ENCODE peak calls at places on chromosomes 16 and 17, in four cellular contexts. One of them, this sample, is unnamed.

GRCh38 chr17:40284085-40284713 is 3.5 kb upstream of the CDC6 start:
- DNase-seq in HEK293T: no peak
- DNase-seq in GM12878: no peak
- DNase-seq in HepG2: no peak
- DNase-seq in this sample: no peak

GRCh38 chr17:74429604-74430384 is 2.1 kb upstream of the GPRC5C start:
- DNase-seq in HEK293T: no peak
- DNase-seq in GM12878: no peak
- DNase-seq in HepG2: peak
- DNase-seq in this sample: no peak

GRCh38 chr17:56499799-56500388 is 93.6 kb upstream of the NOG start:
- DNase-seq in HEK293T: peak
- DNase-seq in GM12878: no peak
- DNase-seq in HepG2: peak
- DNase-seq in this sample: peak

GRCh38 chr16:85945424-85945751 is 46.4 kb downstream of the IRF8 start:
- DNase-seq in HEK293T: no peak
- DNase-seq in GM12878: no peak
- DNase-seq in HepG2: no peak
- DNase-seq in this sample: no peak

GRCh38 chr17:67992541-67993152 is 3.6 kb downstream of the C17orf58 start:
- DNase-seq in HEK293T: no peak
- DNase-seq in GM12878: no peak
- DNase-seq in HepG2: no peak
- DNase-seq in this sample: no peak

GRCh38 chr16:68800257-68800875 is 43.0 kb upstream of the TANGO6 start:
- DNase-seq in HEK293T: peak
- DNase-seq in GM12878: peak
- DNase-seq in HepG2: peak
- DNase-seq in this sample: peak

GRCh38 chr16:14077918-14078317 is 6.8 kb downstream of the MRTFB start:
- DNase-seq in HEK293T: no peak
- DNase-seq in GM12878: no peak
- DNase-seq in HepG2: no peak
- DNase-seq in this sample: no peak

GRCh38 chr16:3004781-3005284 is 7.9 kb upstream of the CLDN9 start:
- DNase-seq in HEK293T: no peak
- DNase-seq in GM12878: no peak
- DNase-seq in HepG2: peak
- DNase-seq in this sample: no peak

GRCh38 chr16:74291577-74292208 is 4.9 kb upstream of the PSMD7 start:
- DNase-seq in HEK293T: no peak
- DNase-seq in GM12878: no peak
- DNase-seq in HepG2: no peak
- DNase-seq in this sample: no peak

GRCh38 chr17:4501295-4501949 is 2.7 kb downstream of the SPNS2 start:
- DNase-seq in HEK293T: no peak
- DNase-seq in GM12878: no peak
- DNase-seq in HepG2: no peak
- DNase-seq in this sample: no peak

GRCh38 chr16:31382485-31383161 is 10.5 kb upstream of the ITGAD start:
- DNase-seq in HEK293T: peak
- DNase-seq in GM12878: no peak
- DNase-seq in HepG2: peak
- DNase-seq in this sample: peak

GRCh38 chr16:85551319-85551978 is 61.7 kb upstream of the GSE1 start:
- DNase-seq in HEK293T: no peak
- DNase-seq in GM12878: no peak
- DNase-seq in HepG2: no peak
- DNase-seq in this sample: no peak

GRCh38 chr17:68570531-68570930 is 30.6 kb downstream of the FAM20A start:
- DNase-seq in HEK293T: no peak
- DNase-seq in GM12878: no peak
- DNase-seq in HepG2: no peak
- DNase-seq in this sample: no peak

GRCh38 chr16:85007815-85008214 is 3.5 kb downstream of the ZDHHC7 start:
- DNase-seq in HEK293T: no peak
- DNase-seq in GM12878: no peak
- DNase-seq in HepG2: no peak
- DNase-seq in this sample: no peak

GRCh38 chr17:36686123-36686669 is 84.8 kb downstream of the MRM1 start:
- DNase-seq in HEK293T: no peak
- DNase-seq in GM12878: no peak
- DNase-seq in HepG2: no peak
- DNase-seq in this sample: no peak

GRCh38 chr16:85986931-85987749 is 88.2 kb downstream of the IRF8 start:
- DNase-seq in HEK293T: peak
- DNase-seq in GM12878: no peak
- DNase-seq in HepG2: peak
- DNase-seq in this sample: peak

GRCh38 chr16:87874639-87875472 is 5.5 kb upstream of the SLC7A5 start:
- DNase-seq in HEK293T: no peak
- DNase-seq in GM12878: no peak
- DNase-seq in HepG2: no peak
- DNase-seq in this sample: peak

GRCh38 chr16:71537643-71538042 is 11.4 kb downstream of the CHST4 start:
- DNase-seq in HEK293T: peak
- DNase-seq in GM12878: peak
- DNase-seq in HepG2: peak
- DNase-seq in this sample: peak

GRCh38 chr16:1102333-1102700 is 6.3 kb upstream of the C1QTNF8 start:
- DNase-seq in HEK293T: no peak
- DNase-seq in GM12878: no peak
- DNase-seq in HepG2: no peak
- DNase-seq in this sample: no peak

GRCh38 chr16:55242667-55243066 is 81.3 kb upstream of the IRX6 start:
- DNase-seq in HEK293T: no peak
- DNase-seq in GM12878: no peak
- DNase-seq in HepG2: no peak
- DNase-seq in this sample: no peak

GRCh38 chr17:57721967-57722703 is 23.0 kb downstream of the CCDC182 start:
- DNase-seq in HEK293T: no peak
- DNase-seq in GM12878: no peak
- DNase-seq in HepG2: no peak
- DNase-seq in this sample: no peak

GRCh38 chr16:55035037-55035436 is 104.4 kb downstream of the IRX5 start:
- DNase-seq in HEK293T: peak
- DNase-seq in GM12878: no peak
- DNase-seq in HepG2: peak
- DNase-seq in this sample: peak

GRCh38 chr17:36885161-36885735 is 52.0 kb upstream of the LHX1 start:
- DNase-seq in HEK293T: no peak
- DNase-seq in GM12878: no peak
- DNase-seq in HepG2: no peak
- DNase-seq in this sample: no peak

GRCh38 chr16:79582789-79583188 is 17.7 kb downstream of the MAF start:
- DNase-seq in HEK293T: no peak
- DNase-seq in GM12878: no peak
- DNase-seq in HepG2: no peak
- DNase-seq in this sample: no peak

GRCh38 chr17:63440127-63440769 is 5.9 kb downstream of the CYB561 start:
- DNase-seq in HEK293T: no peak
- DNase-seq in GM12878: no peak
- DNase-seq in HepG2: no peak
- DNase-seq in this sample: no peak

GRCh38 chr16:177394-177822 is 928 bp downstream of the HBA1 start:
- DNase-seq in HEK293T: no peak
- DNase-seq in GM12878: no peak
- DNase-seq in HepG2: no peak
- DNase-seq in this sample: no peak

GRCh38 chr16:57373117-57373947 is 1.0 kb downstream of the CX3CL1 start:
- DNase-seq in HEK293T: no peak
- DNase-seq in GM12878: no peak
- DNase-seq in HepG2: peak
- DNase-seq in this sample: no peak
- TF ChIP-seq SUZ12 in HEK293T: no peak
- TF ChIP-seq SUZ12 in GM12878: no peak
- TF ChIP-seq SUZ12 in HepG2: no peak
- TF ChIP-seq SUZ12 in this sample: no peak

GRCh38 chr16:73060216-73060615 is 12.3 kb upstream of the ZFHX3 start:
- DNase-seq in HEK293T: no peak
- DNase-seq in GM12878: no peak
- DNase-seq in HepG2: no peak
- DNase-seq in this sample: no peak

GRCh38 chr16:73058221-73058615 is 10.3 kb upstream of the ZFHX3 start:
- DNase-seq in HEK293T: no peak
- DNase-seq in GM12878: no peak
- DNase-seq in HepG2: no peak
- DNase-seq in this sample: no peak

GRCh38 chr16:73057369-73058210 is 9.7 kb upstream of the ZFHX3 start:
- DNase-seq in HEK293T: no peak
- DNase-seq in GM12878: no peak
- DNase-seq in HepG2: no peak
- DNase-seq in this sample: no peak

GRCh38 chr16:73059779-73060178 is 11.9 kb upstream of the ZFHX3 start:
- DNase-seq in HEK293T: no peak
- DNase-seq in GM12878: no peak
- DNase-seq in HepG2: no peak
- DNase-seq in this sample: no peak

DNA sequence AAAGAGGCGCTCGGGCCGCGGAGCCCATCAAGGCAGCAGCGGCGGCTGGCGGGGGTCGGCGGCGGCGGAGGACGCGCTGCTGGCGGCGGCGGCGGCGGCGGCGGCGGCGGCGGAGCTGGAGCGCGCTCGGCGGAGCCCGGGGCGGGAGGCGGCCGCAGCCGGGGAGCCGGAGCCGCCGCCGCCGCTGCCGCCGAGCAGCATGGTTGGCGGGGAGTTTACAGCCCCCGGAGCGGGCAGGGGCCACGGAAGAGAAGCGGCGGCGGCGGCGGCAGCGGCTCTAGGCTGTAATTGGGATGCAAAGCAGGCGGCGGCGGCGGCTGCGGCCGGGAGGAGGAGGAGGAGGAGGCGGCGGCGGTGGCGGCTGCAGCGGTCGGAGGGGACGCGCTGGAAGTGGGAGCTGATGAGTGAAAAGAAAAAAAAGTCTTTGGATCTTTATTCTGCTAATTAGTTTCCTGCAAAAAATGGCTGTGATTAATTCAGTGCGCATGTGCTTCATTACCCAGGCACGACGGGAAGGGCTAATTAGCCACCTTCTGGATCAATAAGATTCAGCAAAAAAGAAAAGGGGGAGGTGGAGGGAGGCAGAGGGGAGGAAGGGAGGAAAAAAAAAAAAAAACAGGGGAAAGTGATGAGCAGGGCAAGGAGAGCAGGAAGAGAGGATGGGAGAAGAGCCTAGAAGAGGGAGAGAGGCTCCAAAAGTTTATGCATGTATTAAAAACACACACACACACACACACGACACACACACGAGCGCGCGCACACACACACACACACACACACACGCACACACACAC is 10.9 kb upstream of the ZFHX3 start:
- DNase-seq in HEK293T: no peak
- DNase-seq in GM12878: no peak
- DNase-seq in HepG2: no peak
- DNase-seq in this sample: no peak
- TF ChIP-seq SUZ12 in HEK293T: no peak
- TF ChIP-seq SUZ12 in GM12878: no peak
- TF ChIP-seq SUZ12 in HepG2: no peak
- TF ChIP-seq SUZ12 in this sample: no peak

GRCh38 chr17:15412606-15413005 is 54.8 kb downstream of the CDRT4 start:
- DNase-seq in HEK293T: no peak
- DNase-seq in GM12878: no peak
- DNase-seq in HepG2: no peak
- DNase-seq in this sample: no peak

GRCh38 chr17:15411556-15412198 is 55.7 kb downstream of the CDRT4 start:
- DNase-seq in HEK293T: no peak
- DNase-seq in GM12878: no peak
- DNase-seq in HepG2: no peak
- DNase-seq in this sample: no peak

GRCh38 chr17:15413101-15413750 is 54.2 kb downstream of the CDRT4 start:
- DNase-seq in HEK293T: no peak
- DNase-seq in GM12878: no peak
- DNase-seq in HepG2: no peak
- DNase-seq in this sample: no peak

GRCh38 chr17:15408803-15409202 is 58.6 kb downstream of the CDRT4 start:
- DNase-seq in HEK293T: no peak
- DNase-seq in GM12878: no peak
- DNase-seq in HepG2: no peak
- DNase-seq in this sample: no peak

GRCh38 chr17:15409721-15410247 is 57.6 kb downstream of the CDRT4 start:
- DNase-seq in HEK293T: no peak
- DNase-seq in GM12878: no peak
- DNase-seq in HepG2: no peak
- DNase-seq in this sample: no peak
- TF ChIP-seq SUZ12 in HEK293T: no peak
- TF ChIP-seq SUZ12 in GM12878: no peak
- TF ChIP-seq SUZ12 in HepG2: no peak
- TF ChIP-seq SUZ12 in this sample: no peak

GRCh38 chr17:80029235-80029974 is 6.3 kb downstream of the TBC1D16 start:
- DNase-seq in HEK293T: no peak
- DNase-seq in GM12878: no peak
- DNase-seq in HepG2: no peak
- DNase-seq in this sample: no peak

GRCh38 chr17:80032614-80033171 is 3.0 kb downstream of the TBC1D16 start:
- DNase-seq in HEK293T: no peak
- DNase-seq in GM12878: no peak
- DNase-seq in HepG2: no peak
- DNase-seq in this sample: no peak

GRCh38 chr17:80031691-80032480 is 3.8 kb downstream of the TBC1D16 start:
- DNase-seq in HEK293T: no peak
- DNase-seq in GM12878: no peak
- DNase-seq in HepG2: no peak
- DNase-seq in this sample: no peak

GRCh38 chr17:80028030-80028429 is 7.6 kb downstream of the TBC1D16 start:
- DNase-seq in HEK293T: no peak
- DNase-seq in GM12878: no peak
- DNase-seq in HepG2: no peak
- DNase-seq in this sample: no peak

GRCh38 chr17:80030730-80031410 is 4.8 kb downstream of the TBC1D16 start:
- DNase-seq in HEK293T: no peak
- DNase-seq in GM12878: no peak
- DNase-seq in HepG2: no peak
- DNase-seq in this sample: no peak
- TF ChIP-seq SUZ12 in HEK293T: no peak
- TF ChIP-seq SUZ12 in GM12878: no peak
- TF ChIP-seq SUZ12 in HepG2: no peak
- TF ChIP-seq SUZ12 in this sample: no peak

GRCh38 chr17:21039839-21040575 is 2.8 kb downstream of the USP22 start:
- DNase-seq in HEK293T: peak
- DNase-seq in GM12878: no peak
- DNase-seq in HepG2: peak
- DNase-seq in this sample: no peak
- TF ChIP-seq SUZ12 in HEK293T: no peak
- TF ChIP-seq SUZ12 in GM12878: no peak
- TF ChIP-seq SUZ12 in HepG2: no peak
- TF ChIP-seq SUZ12 in this sample: no peak

This sample was measured in NT2/D1.